ENCODE peak calls at places on chromosomes 11 and 22, in four cellular contexts. R, I, E and Y are unnamed samples.

GRCh38 chr11:75950141-75950540 is 135.1 kb downstream of the UVRAG start:
- DNase-seq in R (no peak), I (no peak), E (no peak), Y (no peak)

GRCh38 chr11:121067912-121068652 is 33.0 kb upstream of the TECTA start:
- DNase-seq in R (no peak), I (no peak), E (no peak), Y (no peak)

GRCh38 chr11:124276081-124276480 is 19.9 kb downstream of the OR8G5 start:
- DNase-seq in R (peak; percentile 82), I (no peak), E (no peak), Y (peak; percentile 53)

GRCh38 chr11:26578998-26579635 is 7.1 kb upstream of the MUC15 start:
- DNase-seq in R (peak; percentile 76), I (no peak), E (no peak), Y (no peak)

GRCh38 chr22:49967333-49968241 is 7.0 kb downstream of the PIM3 start:
- DNase-seq in R (no peak), I (no peak), E (peak; percentile 9), Y (no peak)

GRCh38 chr22:40261783-40262182 is 84.1 kb downstream of the TNRC6B start:
- DNase-seq in R (no peak), I (no peak), E (no peak), Y (no peak)

GRCh38 chr11:120797133-120797532 is 226.8 kb upstream of the TBCEL start:
- DNase-seq in R (no peak), I (no peak), E (no peak), Y (no peak)

GRCh38 chr11:117273550-117274289 is 17.4 kb upstream of the BACE1-AS start:
- DNase-seq in R (peak; percentile 94), I (no peak), E (no peak), Y (no peak)

GRCh38 chr11:80155412-80156017 is 714.7 kb upstream of the TENM4 start:
- DNase-seq in R (peak; percentile 29), I (no peak), E (peak; percentile 7), Y (peak; percentile 26)

GRCh38 chr22:34102633-34103032 is 182.4 kb upstream of the LARGE1 start:
- DNase-seq in R (no peak), I (no peak), E (no peak), Y (no peak)

GRCh38 chr11:46693597-46694012 is 6.8 kb downstream of the ARHGAP1 start:
- DNase-seq in R (peak; percentile 55), I (no peak), E (no peak), Y (no peak)

GRCh38 chr11:65925397-65925796 is 6.2 kb downstream of the DRAP1 start:
- DNase-seq in R (no peak), I (no peak), E (no peak), Y (no peak)

GRCh38 chr22:50311606-50312351 is 4.3 kb upstream of the PLXNB2 start:
- DNase-seq in R (no peak), I (no peak), E (no peak), Y (no peak)

GRCh38 chr11:10490398-10491232 is 35.6 kb downstream of the AMPD3 start:
- DNase-seq in R (peak; percentile 99), I (no peak), E (no peak), Y (no peak)

GRCh38 chr11:13229675-13230359 is 47.8 kb upstream of the BMAL1 start:
- DNase-seq in R (no peak), I (no peak), E (no peak), Y (no peak)

GRCh38 chr11:13225058-13226001 is 52.3 kb upstream of the BMAL1 start:
- DNase-seq in R (no peak), I (no peak), E (no peak), Y (no peak)

GRCh38 chr11:13227676-13228255 is 49.8 kb upstream of the BMAL1 start:
- DNase-seq in R (no peak), I (no peak), E (no peak), Y (no peak)

GRCh38 chr11:13228569-13228968 is 49.0 kb upstream of the BMAL1 start:
- DNase-seq in R (no peak), I (no peak), E (no peak), Y (no peak)

DNA sequence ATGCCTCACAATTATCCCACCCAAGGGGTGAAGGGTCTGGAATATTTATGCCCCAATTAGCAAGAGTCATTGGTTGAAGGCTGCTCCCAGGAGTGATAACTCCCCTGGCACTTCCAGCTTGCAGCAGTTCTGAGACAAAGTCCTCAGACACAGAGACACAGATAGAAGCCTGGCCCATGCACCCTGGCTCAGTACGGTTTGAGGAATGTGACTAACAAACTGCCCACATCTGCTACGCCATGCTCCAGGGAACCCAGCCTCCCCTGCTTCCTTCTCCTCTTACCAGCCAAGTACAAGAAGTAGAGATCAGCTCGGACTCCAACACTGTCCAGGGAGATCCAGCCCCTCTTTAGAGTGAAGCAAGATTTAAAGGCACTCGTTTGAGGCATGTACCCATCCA is 48.5 kb upstream of the BMAL1 start:
- DNase-seq in R (no peak), I (no peak), E (no peak), Y (no peak)
- H3K4me3 ChIP-seq in R (no peak overlapping the region), I (no peak overlapping the region), E (no peak overlapping the region), Y (no peak overlapping the region)

GRCh38 chr11:67022961-67023956 is at the start of gene SYT12:
- DNase-seq in R (peak; percentile 25), I (no peak), E (peak; percentile 16), Y (no peak)
- H3K4me3 ChIP-seq in R (peak within 1 kb of the TSS; percentile 30), I (no peak within 1 kb of the TSS), E (peak within 1 kb of the TSS; percentile 36), Y (no peak within 1 kb of the TSS)

GRCh38 chr11:47881145-47881544 is 33.0 kb upstream of the NUP160 start:
- DNase-seq in R (no peak), I (no peak), E (no peak), Y (no peak)

DNA sequence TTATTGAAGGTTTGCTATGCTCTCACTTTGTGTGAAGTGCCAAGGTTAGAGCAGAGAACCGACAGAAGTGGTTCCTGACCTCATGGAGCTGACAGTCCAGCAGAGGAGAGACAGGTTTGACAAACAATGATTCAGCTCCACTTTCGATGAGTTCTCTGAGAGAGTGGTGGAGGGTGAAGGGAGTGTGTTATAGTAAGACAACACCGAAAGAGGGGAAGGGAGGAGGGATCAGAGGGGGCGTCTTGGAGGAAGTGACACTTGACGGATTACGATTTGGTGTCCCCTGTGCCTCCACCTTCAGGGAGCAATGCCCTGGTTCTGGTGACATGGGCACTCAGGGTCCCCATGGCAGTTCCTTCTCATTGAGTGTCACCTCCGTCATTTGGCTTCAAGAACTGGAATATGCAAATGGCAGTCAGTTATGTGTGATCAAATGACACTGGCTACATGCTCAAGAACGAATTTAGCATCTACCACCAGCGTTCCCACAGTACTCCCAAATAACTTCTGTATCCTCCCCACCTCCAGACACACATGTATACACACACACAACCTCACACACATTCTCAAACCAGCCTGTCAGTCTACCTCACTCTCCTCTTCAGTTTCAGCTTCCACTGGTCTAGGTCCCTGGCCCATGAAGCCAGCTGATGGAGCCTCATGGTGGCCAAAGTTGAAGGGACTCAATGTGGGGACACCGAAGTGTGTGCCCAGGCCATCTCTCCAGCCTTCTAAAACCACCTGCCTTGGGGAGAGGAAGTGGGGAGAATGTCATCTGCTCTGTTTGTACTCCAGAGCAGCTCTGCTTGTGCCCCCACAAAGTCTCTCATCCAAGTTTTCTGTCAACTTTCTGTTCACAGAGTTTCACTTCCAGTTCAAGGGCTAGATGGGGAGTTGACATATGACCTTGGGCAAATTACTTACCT is 31.4 kb upstream of the NUP160 start:
- DNase-seq in R (no peak), I (no peak), E (no peak), Y (no peak)
- H3K4me3 ChIP-seq in R (no peak overlapping the region), I (no peak overlapping the region), E (no peak overlapping the region), Y (no peak overlapping the region)

GRCh38 chr11:114111369-114112042 is 52.0 kb downstream of the ZBTB16 start:
- DNase-seq in R (peak; percentile 96), I (no peak), E (no peak), Y (no peak)
- H3K4me3 ChIP-seq in R (peak overlapping the region; percentile 28), I (no peak overlapping the region), E (no peak overlapping the region), Y (no peak overlapping the region)

GRCh38 chr22:37566329-37566837 is 6.1 kb downstream of the CDC42EP1 start:
- DNase-seq in R (no peak), I (peak; percentile 47), E (no peak), Y (no peak)
- H3K4me3 ChIP-seq in R (no peak overlapping the region), I (peak overlapping the region; percentile 15), E (no peak overlapping the region), Y (no peak overlapping the region)

GRCh38 chr11:67409781-67410368 is 5.6 kb upstream of the CARNS1 start:
- DNase-seq in R (no peak), I (no peak), E (peak; percentile 43), Y (no peak)

GRCh38 chr11:67409261-67409666 is 5.4 kb downstream of the TBC1D10C start:
- DNase-seq in R (no peak), I (peak; percentile 83), E (peak; percentile 4), Y (peak; percentile 96)

GRCh38 chr11:67406969-67407699 is 3.3 kb downstream of the TBC1D10C start:
- DNase-seq in R (no peak), I (no peak), E (peak; percentile 64), Y (no peak)

GRCh38 chr11:67407700-67408163 is 3.8 kb downstream of the TBC1D10C start:
- DNase-seq in R (no peak), I (no peak), E (no peak), Y (no peak)

GRCh38 chr11:67408437-67409200 is 4.7 kb downstream of the TBC1D10C start:
- DNase-seq in R (no peak), I (no peak), E (no peak), Y (peak; percentile 60)
- H3K4me3 ChIP-seq in R (no peak overlapping the region), I (peak overlapping the region; percentile 33), E (no peak overlapping the region), Y (peak overlapping the region; percentile 55)

GRCh38 chr22:44023404-44024287 is 456 bp upstream of the PARVB start:
- DNase-seq in R (peak; percentile 50), I (peak; percentile 10), E (no peak), Y (no peak)
- H3K4me3 ChIP-seq in R (peak overlapping the region; percentile 63), I (no peak overlapping the region), E (no peak overlapping the region), Y (no peak overlapping the region)

GRCh38 chr11:287821-288327 is 1.1 kb upstream of the PGGHG start:
- DNase-seq in R (no peak), I (peak; percentile 74), E (no peak), Y (no peak)
- H3K4me3 ChIP-seq in R (peak overlapping the region; percentile 54), I (peak overlapping the region; percentile 95), E (no peak overlapping the region), Y (peak overlapping the region; percentile 53)